ENCODE peak calls at places on chromosomes 1 and 21, in five cellular contexts. One of them, this sample, is unnamed.

GRCh38 chr1:239868117-239868516 is 223.6 kb upstream of the FMN2 start:
- DNase-seq in K562: no peak
- DNase-seq in HepG2: no peak
- DNase-seq in GM12878: no peak
- DNase-seq in A549: no peak
- DNase-seq in this sample: no peak

GRCh38 chr21:41868062-41868710 is 11.0 kb downstream of the PRDM15 start:
- DNase-seq in K562: no peak
- DNase-seq in HepG2: no peak
- DNase-seq in GM12878: peak
- DNase-seq in A549: no peak
- DNase-seq in this sample: no peak

GRCh38 chr1:1449099-1449739 is at the start of gene ATAD3C:
- DNase-seq in K562: no peak
- DNase-seq in HepG2: no peak
- DNase-seq in GM12878: no peak
- DNase-seq in A549: no peak
- DNase-seq in this sample: no peak

GRCh38 chr1:85553416-85553815 is 27.1 kb upstream of the CCN1 start:
- DNase-seq in K562: no peak
- DNase-seq in HepG2: no peak
- DNase-seq in GM12878: no peak
- DNase-seq in A549: no peak
- DNase-seq in this sample: no peak

GRCh38 chr21:28636988-28637691 is 355.5 kb downstream of the LTN1 start:
- DNase-seq in K562: no peak
- DNase-seq in HepG2: no peak
- DNase-seq in GM12878: no peak
- DNase-seq in A549: peak
- DNase-seq in this sample: no peak

GRCh38 chr1:248821641-248822040 is 4.1 kb downstream of the SH3BP5L start:
- DNase-seq in K562: peak
- DNase-seq in HepG2: no peak
- DNase-seq in GM12878: no peak
- DNase-seq in A549: no peak
- DNase-seq in this sample: no peak

GRCh38 chr1:107936498-107937481 is 28.2 kb downstream of the VAV3 start:
- DNase-seq in K562: no peak
- DNase-seq in HepG2: no peak
- DNase-seq in GM12878: no peak
- DNase-seq in A549: no peak
- DNase-seq in this sample: peak

GRCh38 chr1:169363046-169363756 is 4.4 kb downstream of the NME7 start:
- DNase-seq in K562: no peak
- DNase-seq in HepG2: no peak
- DNase-seq in GM12878: peak
- DNase-seq in A549: no peak
- DNase-seq in this sample: no peak

GRCh38 chr1:1344672-1345361 is 4.4 kb downstream of the DVL1 start:
- DNase-seq in K562: peak
- DNase-seq in HepG2: no peak
- DNase-seq in GM12878: no peak
- DNase-seq in A549: peak
- DNase-seq in this sample: no peak

GRCh38 chr1:89211035-89211634 is 12.4 kb upstream of the GBP4 start:
- DNase-seq in K562: no peak
- DNase-seq in HepG2: no peak
- DNase-seq in GM12878: no peak
- DNase-seq in A549: no peak
- DNase-seq in this sample: peak

GRCh38 chr21:38958940-38959685 is 153.4 kb downstream of the ETS2 start:
- DNase-seq in K562: peak
- DNase-seq in HepG2: peak
- DNase-seq in GM12878: no peak
- DNase-seq in A549: peak
- DNase-seq in this sample: no peak

GRCh38 chr1:45846931-45847330 is 43.5 kb downstream of the MAST2 start:
- DNase-seq in K562: no peak
- DNase-seq in HepG2: no peak
- DNase-seq in GM12878: no peak
- DNase-seq in A549: no peak
- DNase-seq in this sample: peak

GRCh38 chr1:233884461-233885151 is 19.9 kb upstream of the SLC35F3 start:
- DNase-seq in K562: no peak
- DNase-seq in HepG2: no peak
- DNase-seq in GM12878: no peak
- DNase-seq in A549: no peak
- DNase-seq in this sample: no peak

GRCh38 chr1:117142200-117142599 is 20.7 kb upstream of the TRIM45 start:
- DNase-seq in K562: no peak
- DNase-seq in HepG2: no peak
- DNase-seq in GM12878: no peak
- DNase-seq in A549: no peak
- DNase-seq in this sample: no peak

GRCh38 chr1:5477716-5478115 is 514.5 kb downstream of the NPHP4 start:
- DNase-seq in K562: no peak
- DNase-seq in HepG2: no peak
- DNase-seq in GM12878: no peak
- DNase-seq in A549: no peak
- DNase-seq in this sample: no peak

GRCh38 chr1:246784621-246785535 is 60.7 kb downstream of the SCCPDH start:
- DNase-seq in K562: no peak
- DNase-seq in HepG2: no peak
- DNase-seq in GM12878: no peak
- DNase-seq in A549: no peak
- DNase-seq in this sample: no peak

GRCh38 chr1:223733898-223734852 is 21.8 kb downstream of the CAPN2 start:
- DNase-seq in K562: no peak
- DNase-seq in HepG2: no peak
- DNase-seq in GM12878: no peak
- DNase-seq in A549: no peak
- DNase-seq in this sample: peak

GRCh38 chr1:181077576-181078242 is 10.8 kb upstream of the IER5 start:
- DNase-seq in K562: no peak
- DNase-seq in HepG2: no peak
- DNase-seq in GM12878: no peak
- DNase-seq in A549: no peak
- DNase-seq in this sample: no peak

DNA sequence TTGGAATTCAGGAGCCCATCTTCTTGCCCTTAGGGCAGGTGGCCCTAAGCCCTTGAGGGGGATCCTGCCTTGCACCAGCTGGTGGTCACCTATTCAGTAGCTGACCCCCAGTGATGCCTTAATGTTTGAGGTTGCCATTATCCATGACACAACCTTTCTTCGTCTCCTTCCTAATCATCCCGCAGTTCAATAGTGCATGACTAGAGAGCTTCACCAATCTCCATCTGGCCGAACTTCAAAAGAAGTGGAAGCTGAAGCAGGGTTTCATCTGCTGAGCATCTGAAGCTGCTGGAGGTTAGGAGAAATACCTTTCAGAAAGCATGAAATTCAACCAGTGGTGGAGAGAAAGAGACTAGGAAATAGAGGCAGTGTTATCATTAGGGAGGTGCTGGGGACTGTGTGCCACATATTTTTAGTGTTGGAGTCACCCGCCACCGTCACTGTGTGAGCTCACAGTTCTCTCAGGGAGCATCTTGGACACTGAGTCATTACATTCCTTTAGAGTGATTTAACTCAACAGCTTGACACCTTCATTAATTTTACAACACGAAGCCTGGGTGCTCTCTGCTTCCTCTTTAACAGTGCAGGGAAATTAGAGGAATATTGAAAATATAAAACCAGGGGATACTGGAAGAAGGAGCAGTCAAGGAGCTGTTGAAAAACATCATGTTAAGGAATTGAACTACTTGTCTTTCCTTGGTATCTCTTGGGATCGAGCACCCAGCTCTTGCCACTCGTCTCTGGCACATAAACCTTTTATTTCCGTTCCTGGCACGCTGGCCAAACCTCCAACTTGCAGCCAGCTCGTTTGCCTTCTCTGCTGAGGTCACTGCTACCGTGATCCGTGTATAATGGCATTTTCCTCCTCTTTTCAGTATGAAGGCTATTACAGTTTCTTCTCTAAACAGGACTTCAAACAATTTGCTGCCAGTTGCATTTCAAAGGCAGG is 53.6 kb downstream of the PEX14 start:
- DNase-seq in K562: no peak
- DNase-seq in HepG2: no peak
- DNase-seq in GM12878: no peak
- DNase-seq in A549: peak
- DNase-seq in this sample: no peak
- H3K27ac ChIP-seq in K562: no peak
- H3K27ac ChIP-seq in HepG2: no peak
- H3K27ac ChIP-seq in GM12878: no peak
- H3K27ac ChIP-seq in A549: peak
- H3K27ac ChIP-seq in this sample: peak

GRCh38 chr21:44347911-44348451 is 5.4 kb upstream of the TRPM2 start:
- DNase-seq in K562: no peak
- DNase-seq in HepG2: no peak
- DNase-seq in GM12878: no peak
- DNase-seq in A549: no peak
- DNase-seq in this sample: no peak
- TF ChIP-seq JUNB in K562: no peak
- TF ChIP-seq JUNB in HepG2: no peak
- TF ChIP-seq JUNB in GM12878: no peak
- TF ChIP-seq JUNB in A549: no peak
- TF ChIP-seq JUNB in this sample: no peak

GRCh38 chr1:207311888-207312603 is 9.4 kb upstream of the CD55 start:
- DNase-seq in K562: no peak
- DNase-seq in HepG2: no peak
- DNase-seq in GM12878: no peak
- DNase-seq in A549: no peak
- DNase-seq in this sample: no peak

GRCh38 chr1:207312604-207312920 is 8.9 kb upstream of the CD55 start:
- DNase-seq in K562: no peak
- DNase-seq in HepG2: no peak
- DNase-seq in GM12878: no peak
- DNase-seq in A549: no peak
- DNase-seq in this sample: no peak

GRCh38 chr1:207306603-207307002 is 14.9 kb upstream of the CD55 start:
- DNase-seq in K562: peak
- DNase-seq in HepG2: no peak
- DNase-seq in GM12878: no peak
- DNase-seq in A549: no peak
- DNase-seq in this sample: peak

GRCh38 chr1:207308451-207309190 is 12.9 kb upstream of the CD55 start:
- DNase-seq in K562: no peak
- DNase-seq in HepG2: no peak
- DNase-seq in GM12878: no peak
- DNase-seq in A549: no peak
- DNase-seq in this sample: no peak

GRCh38 chr1:207309775-207310273 is 11.7 kb upstream of the CD55 start:
- DNase-seq in K562: peak
- DNase-seq in HepG2: peak
- DNase-seq in GM12878: no peak
- DNase-seq in A549: peak
- DNase-seq in this sample: peak
- TF ChIP-seq REST in K562: no peak
- TF ChIP-seq REST in HepG2: no peak
- TF ChIP-seq REST in GM12878: no peak
- TF ChIP-seq REST in A549: no peak
- TF ChIP-seq REST in this sample: no peak

DNA sequence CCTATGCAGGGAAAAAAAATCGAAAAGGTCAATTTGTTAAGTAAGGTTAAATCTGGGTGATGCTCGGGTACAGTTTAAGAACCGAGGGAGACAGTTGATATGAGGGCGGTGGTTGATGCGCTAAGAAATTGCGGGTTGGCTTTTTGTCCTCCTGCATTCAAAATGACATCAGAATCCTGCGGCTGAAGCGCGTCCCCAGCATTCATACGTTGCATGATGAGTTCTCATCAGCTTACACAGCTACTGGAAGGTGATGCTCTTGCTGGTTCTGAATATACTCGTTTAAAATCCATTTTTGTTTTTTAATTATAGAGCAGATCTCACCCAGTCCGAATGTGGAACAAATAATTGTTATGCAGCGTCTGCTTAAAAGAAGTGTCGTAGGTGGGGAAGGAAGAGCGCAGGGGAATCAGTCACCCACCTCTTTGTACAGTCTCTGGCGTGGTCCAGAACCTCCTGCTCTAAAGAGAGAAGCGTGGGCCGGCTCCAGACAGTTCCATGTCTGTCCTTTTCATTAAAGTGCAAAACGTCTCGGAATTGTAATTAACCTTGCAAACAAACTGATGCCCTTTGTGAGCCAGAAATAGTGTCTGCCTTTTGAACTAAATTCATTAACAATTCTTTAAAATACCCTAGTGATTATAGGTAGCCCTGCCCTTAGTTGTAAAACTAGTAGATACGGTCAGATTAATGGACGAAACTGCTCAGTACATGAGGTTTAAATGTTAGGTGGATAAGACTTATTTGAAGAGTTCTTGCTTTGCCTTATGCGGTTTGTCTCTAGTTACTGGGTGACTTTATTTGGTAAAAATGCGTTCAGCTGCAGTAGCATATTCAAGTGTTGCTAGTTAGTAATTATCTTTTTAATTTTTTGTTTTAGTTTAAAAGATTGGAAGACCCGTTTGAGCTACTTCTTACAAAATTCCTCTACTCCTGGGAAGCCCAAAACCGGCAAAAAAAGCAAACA is 730 bp downstream of the RGS2 start:
- DNase-seq in K562: peak
- DNase-seq in HepG2: no peak
- DNase-seq in GM12878: no peak
- DNase-seq in A549: peak
- DNase-seq in this sample: peak
- H3K27ac ChIP-seq in K562: peak
- H3K27ac ChIP-seq in HepG2: no peak
- H3K27ac ChIP-seq in GM12878: no peak
- H3K27ac ChIP-seq in A549: peak
- H3K27ac ChIP-seq in this sample: no peak

This sample was measured in GM23338.